ENCODE peak calls at places on chromosomes 1 and 21, in four cellular contexts. Y is lower leg skin, D is body of pancreas, Z is HFF-Myc. G is an unnamed sample.

GRCh38 chr1:53601867-53602266 is 137.1 kb downstream of the GLIS1 start:
- DNase-seq in Z (no peak), Y (no peak), D (peak), G (no peak)

GRCh38 chr1:225467193-225468020 is 39.6 kb upstream of the LBR start:
- DNase-seq in Z (no peak), Y (peak), D (no peak), G (peak)

GRCh38 chr1:151858030-151858746 is 4.7 kb upstream of the THEM5 start:
- DNase-seq in D (no peak), Z (no peak), Y (no peak), G (no peak)

GRCh38 chr1:10866314-10867091 is 70.1 kb upstream of the CASZ1 start:
- DNase-seq in D (no peak), Z (no peak), Y (no peak), G (no peak)

GRCh38 chr1:35539073-35539823 is 18.0 kb downstream of the KIAA0319L start:
- DNase-seq in Y (no peak), Z (no peak), D (no peak), G (no peak)

GRCh38 chr1:234840843-234841242 is 230.9 kb upstream of the IRF2BP2 start:
- DNase-seq in Z (no peak), Y (peak), D (no peak), G (no peak)

GRCh38 chr1:228987736-228988506 is 252.6 kb downstream of the RHOU start:
- DNase-seq in D (no peak), Y (peak), Z (no peak), G (no peak)

GRCh38 chr1:27724961-27725373 is 794 bp upstream of the FAM76A start:
- DNase-seq in D (peak), Y (peak), Z (no peak), G (peak)

GRCh38 chr1:94892604-94893280 is 34.2 kb downstream of the CNN3 start:
- DNase-seq in Y (no peak), Z (no peak), D (no peak), G (no peak)

GRCh38 chr1:167748901-167749300 is 27.1 kb downstream of the MPZL1 start:
- DNase-seq in Y (no peak), D (no peak), Z (no peak), G (no peak)

GRCh38 chr1:245656189-245656717 is 501.5 kb downstream of the KIF26B start:
- DNase-seq in Z (no peak), D (no peak), Y (no peak), G (no peak)

GRCh38 chr21:37159053-37159776 is 86.2 kb downstream of the TTC3 start:
- DNase-seq in D (no peak), Z (no peak), Y (no peak), G (no peak)

GRCh38 chr1:85109475-85109874 is 61.2 kb upstream of the MCOLN3 start:
- DNase-seq in Y (peak), Z (peak), D (peak), G (peak)

GRCh38 chr1:29811247-29811646 is 574.9 kb downstream of the PTPRU start:
- DNase-seq in Z (no peak), Y (peak), D (no peak), G (no peak)

GRCh38 chr1:226654046-226654445 is 85.0 kb downstream of the ITPKB start:
- DNase-seq in Y (no peak), Z (no peak), D (no peak), G (no peak)

GRCh38 chr21:32065654-32066053 is 192.8 kb downstream of the HUNK start:
- DNase-seq in Y (no peak), Z (no peak), D (no peak), G (no peak)

GRCh38 chr1:52059326-52059725 is 3.2 kb downstream of the BTF3L4 start:
- DNase-seq in Y (no peak), D (no peak), Z (no peak), G (no peak)

GRCh38 chr1:52063192-52063591 is 7.1 kb downstream of the BTF3L4 start:
- DNase-seq in Y (no peak), D (no peak), Z (no peak), G (no peak)

GRCh38 chr1:52059888-52060287 is 3.8 kb downstream of the BTF3L4 start:
- DNase-seq in Y (no peak), D (no peak), Z (no peak), G (no peak)

GRCh38 chr1:52057876-52058275 is 1.8 kb downstream of the BTF3L4 start:
- DNase-seq in Z (no peak), Y (no peak), D (no peak), G (no peak)

DNA sequence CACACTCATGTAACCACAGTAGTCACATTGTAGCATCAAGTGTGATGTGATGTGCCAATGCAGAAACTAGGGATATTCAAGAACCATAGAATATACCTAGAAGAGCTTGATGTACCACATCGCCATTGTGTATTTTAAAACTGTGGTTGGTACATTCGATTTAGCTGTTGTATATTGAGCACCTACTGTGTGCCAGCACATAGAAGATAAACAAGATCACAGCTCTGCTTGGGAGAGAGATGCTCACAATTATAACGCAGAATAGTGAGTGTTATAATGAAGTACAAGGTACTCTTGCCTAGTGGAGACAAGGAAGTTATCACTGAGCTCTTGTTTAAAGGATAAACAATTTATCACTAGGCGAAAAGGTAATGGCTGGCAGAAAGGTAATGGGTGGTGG is 4.7 kb downstream of the BTF3L4 start:
- DNase-seq in Z (no peak), Y (no peak), D (no peak), G (no peak)
- TF ChIP-seq CTCF in Z (no peak), Y (no peak), D (no peak), G (no peak)

GRCh38 chr1:63774617-63775417 is 1.0 kb downstream of the ROR1 start:
- DNase-seq in D (peak), Z (no peak), Y (peak), G (peak)
- H3K4me3 ChIP-seq in D (peak), Z (peak), Y (peak), G (peak)

GRCh38 chr1:4176841-4177240 is 276.8 kb upstream of the C1orf174 start:
- DNase-seq in Z (no peak), D (no peak), Y (peak), G (no peak)

GRCh38 chr1:4175566-4176405 is 275.7 kb upstream of the C1orf174 start:
- DNase-seq in Z (no peak), Y (peak), D (no peak), G (no peak)

GRCh38 chr1:4178501-4178900 is 278.4 kb upstream of the C1orf174 start:
- DNase-seq in D (no peak), Y (peak), Z (no peak), G (no peak)

GRCh38 chr1:4180066-4180735 is 280.1 kb upstream of the C1orf174 start:
- DNase-seq in Z (no peak), Y (peak), D (no peak), G (no peak)

GRCh38 chr1:4177425-4178150 is 277.5 kb upstream of the C1orf174 start:
- DNase-seq in Z (no peak), Y (peak), D (no peak), G (no peak)
- TF ChIP-seq CTCF in Z (no peak), Y (no peak), D (no peak), G (no peak)

DNA sequence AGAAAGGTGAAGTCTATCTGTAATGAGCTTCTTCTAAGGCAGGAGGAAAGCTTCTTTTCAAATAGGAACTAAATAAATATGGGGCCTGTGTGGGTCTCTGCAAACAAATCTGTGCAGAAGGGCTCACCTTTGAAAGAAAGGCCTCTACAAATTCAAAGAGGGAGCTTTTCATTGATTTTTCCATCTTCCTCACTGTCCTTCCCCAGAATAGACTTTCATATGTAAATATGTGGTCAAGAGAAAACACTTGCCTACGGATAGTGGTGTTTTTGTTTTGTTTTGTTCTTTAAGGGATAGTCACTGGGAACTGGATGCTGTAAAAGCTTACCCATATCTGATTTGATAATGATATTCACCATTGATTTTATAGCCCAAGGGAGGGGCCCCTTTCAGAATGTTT is 223.4 kb downstream of the DSCAM start:
- DNase-seq in Y (no peak), Z (no peak), D (no peak), G (no peak)
- H3K4me3 ChIP-seq in Y (no peak), Z (no peak), D (no peak), G (no peak)

GRCh38 chr1:180623579-180624347 is 8.1 kb upstream of the XPR1 start:
- DNase-seq in D (no peak), Z (no peak), Y (no peak), G (no peak)
- TF ChIP-seq CTCF in D (peak), Z (peak), Y (no peak), G (peak)

GRCh38 chr1:39413902-39414528 is 77.4 kb upstream of the BMP8A start:
- DNase-seq in D (no peak), Z (no peak), Y (no peak), G (no peak)
- H3K4me3 ChIP-seq in D (no peak), Z (peak), Y (no peak), G (no peak)

GRCh38 chr1:26094076-26094669 is 17.5 kb upstream of the PDIK1L start:
- DNase-seq in D (peak), Y (no peak), Z (no peak), G (no peak)

GRCh38 chr1:26096471-26096870 is 15.2 kb upstream of the PDIK1L start:
- DNase-seq in Y (no peak), D (no peak), Z (no peak), G (no peak)

GRCh38 chr1:26092422-26092821 is 19.2 kb upstream of the PDIK1L start:
- DNase-seq in Z (no peak), D (no peak), Y (no peak), G (no peak)

GRCh38 chr1:26097696-26098095 is 13.9 kb upstream of the PDIK1L start:
- DNase-seq in D (no peak), Y (no peak), Z (no peak), G (no peak)

DNA sequence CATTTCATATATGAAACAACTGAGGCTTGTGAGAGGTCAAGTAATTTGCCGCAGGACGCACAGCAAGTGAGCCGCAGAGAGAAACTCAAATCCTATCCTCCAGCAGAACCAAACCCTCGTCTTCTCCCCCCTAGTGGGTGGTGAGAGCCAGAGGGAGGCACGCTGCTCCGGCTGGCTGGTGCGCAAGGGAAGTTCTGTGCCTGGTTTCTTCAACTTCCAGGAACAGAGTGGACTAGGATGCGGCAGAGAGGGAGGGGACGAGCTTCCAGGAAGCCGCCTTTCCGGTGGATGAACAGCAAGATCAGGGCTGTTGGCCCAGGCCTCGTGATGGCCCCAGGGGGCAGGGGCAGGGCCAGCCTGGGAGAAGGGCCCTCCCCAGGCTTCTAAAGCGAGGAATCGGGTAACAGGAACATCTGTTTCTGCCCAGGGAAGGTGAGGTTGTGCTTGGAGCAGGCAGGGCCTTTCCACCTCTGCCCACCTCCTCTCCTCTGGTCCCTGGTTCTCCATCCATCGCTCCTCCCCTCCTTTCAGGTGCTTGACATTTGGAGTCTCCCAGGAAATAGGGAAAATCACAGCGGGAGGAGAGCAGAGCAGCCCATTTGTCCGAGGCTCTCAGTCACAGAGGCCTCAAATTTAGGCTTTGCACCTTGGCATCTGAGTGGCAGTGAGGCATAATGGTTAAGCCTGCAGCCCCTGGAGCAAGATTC is 16.8 kb upstream of the PDIK1L start:
- DNase-seq in Y (peak), Z (no peak), D (peak), G (no peak)
- TF ChIP-seq CTCF in Y (no peak), Z (no peak), D (no peak), G (no peak)

DNA sequence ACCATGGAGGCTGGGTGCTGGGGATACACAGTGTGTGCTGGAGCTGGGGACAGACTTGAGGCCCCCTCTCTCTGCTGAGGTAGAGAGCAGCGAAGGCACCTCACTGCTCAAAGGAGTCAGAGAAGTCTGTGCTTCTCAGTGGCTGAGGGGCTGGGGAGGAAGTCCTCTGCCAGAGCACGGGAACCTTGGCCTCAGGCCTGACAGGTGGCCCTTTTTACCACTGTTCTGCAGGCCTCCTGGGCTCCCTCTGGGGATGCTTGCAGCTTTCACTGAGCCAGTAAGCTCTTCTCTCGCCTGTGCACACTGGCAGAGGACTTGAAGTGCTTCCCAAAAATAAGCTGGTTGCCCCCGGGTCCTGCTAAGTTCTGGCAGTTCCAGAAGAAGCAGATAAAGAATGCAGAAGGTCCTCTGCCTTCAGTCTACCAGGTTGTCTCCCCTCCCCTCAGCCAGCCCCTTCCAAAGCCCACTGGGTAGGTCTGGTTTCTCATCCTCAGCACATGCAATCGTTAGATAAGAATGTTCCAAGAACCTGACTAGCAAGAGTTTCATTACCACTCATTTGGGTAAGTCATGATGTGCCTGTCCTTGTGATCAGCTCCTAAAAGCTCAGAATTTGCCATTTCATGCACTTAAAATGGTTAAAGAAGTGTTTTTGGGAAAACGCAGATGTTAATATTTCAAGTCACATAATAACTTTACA is 53.9 kb downstream of the TENT5C start:
- DNase-seq in Y (peak), D (no peak), Z (no peak), G (no peak)
- H3K4me3 ChIP-seq in Y (no peak), D (no peak), Z (no peak), G (no peak)

DNA sequence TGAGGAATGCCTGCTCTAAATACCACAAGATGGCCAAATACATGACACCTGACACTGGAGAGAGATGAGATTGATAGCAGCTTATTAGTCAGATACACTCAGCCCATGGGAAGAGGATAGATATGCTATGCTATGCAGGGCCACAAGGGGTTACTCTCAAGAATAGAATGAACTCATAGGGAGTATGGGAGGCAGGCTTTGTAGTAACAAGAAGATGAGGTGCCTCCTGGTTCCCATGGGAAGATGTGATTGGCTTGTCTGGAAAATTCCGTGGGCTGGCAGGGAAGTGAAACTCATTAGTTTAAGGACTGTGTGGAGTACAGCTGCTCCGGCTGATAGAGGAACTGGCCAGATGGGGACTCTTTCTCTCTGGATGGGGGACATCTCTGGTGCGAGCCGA is 16.5 kb downstream of the CCDC30 start:
- DNase-seq in Y (no peak), Z (no peak), D (no peak), G (no peak)
- TF ChIP-seq CTCF in Y (no peak), Z (no peak), D (no peak), G (no peak)

G was measured in right lobe of liver.